ENCODE peak calls at places on chromosomes 3 and 15, in four cellular contexts. U, S, H and K are unnamed samples.

GRCh38 chr15:76057332-76058000 is 2.3 kb upstream of the TMEM266 start:
- DNase-seq in U (peak), S (no peak), H (no peak), K (peak)

GRCh38 chr15:98483575-98484130 is 164.7 kb upstream of the IGF1R start:
- DNase-seq in U (no peak), S (no peak), H (no peak), K (no peak)

GRCh38 chr3:152121292-152121654 is 147.5 kb upstream of the MBNL1 start:
- DNase-seq in U (no peak), S (no peak), H (no peak), K (no peak)

GRCh38 chr3:54939591-54940300 is 11.9 kb upstream of the LRTM1 start:
- DNase-seq in U (peak), S (no peak), H (no peak), K (no peak)

GRCh38 chr3:38027466-38028465 is 1.7 kb downstream of the PLCD1 start:
- DNase-seq in U (no peak), S (no peak), H (no peak), K (no peak)

GRCh38 chr15:39595621-39596221 is 14.8 kb downstream of the THBS1 start:
- DNase-seq in U (no peak), S (no peak), H (no peak), K (no peak)

GRCh38 chr3:33007776-33008175 is 56.3 kb downstream of the CCR4 start:
- DNase-seq in U (no peak), S (no peak), H (no peak), K (no peak)

GRCh38 chr3:149657796-149658443 is at the start of gene WWTR1:
- DNase-seq in U (peak), S (peak), H (peak), K (peak)

GRCh38 chr3:175082631-175083030 is 223.5 kb downstream of the NAALADL2 start:
- DNase-seq in U (no peak), S (no peak), H (no peak), K (no peak)

GRCh38 chr15:81419304-81419943 is 45.4 kb upstream of the TMC3 start:
- DNase-seq in U (no peak), S (no peak), H (no peak), K (no peak)

GRCh38 chr3:125602752-125603649 is 7.7 kb upstream of the OSBPL11 start:
- DNase-seq in U (no peak), S (no peak), H (no peak), K (no peak)

GRCh38 chr3:63961891-63962290 is 49.7 kb upstream of the SCAANT1 start:
- DNase-seq in U (peak), S (peak), H (peak), K (no peak)